ENCODE peak calls at places on chromosomes 16 and 17, in six cellular contexts. E, A, B, I, Q and D are unnamed samples.

GRCh38 chr16:9607512-9608230 is 516.2 kb downstream of the HAPSTR1 start:
- DNase-seq in E (peak; percentile 21), A (no peak), B (no peak), I (no peak), Q (no peak), D (no peak)

GRCh38 chr17:6456321-6456720 is 12.1 kb downstream of the PIMREG start:
- DNase-seq in E (no peak), A (no peak), B (no peak), I (no peak), Q (no peak), D (no peak)

GRCh38 chr17:27748360-27748825 is 51.9 kb downstream of the NOS2 start:
- DNase-seq in E (no peak), A (no peak), B (no peak), I (no peak), Q (no peak), D (no peak)

GRCh38 chr16:68190745-68191510 is 45.0 kb downstream of the ESRP2 start:
- DNase-seq in E (no peak), A (no peak), B (no peak), I (no peak), Q (no peak), D (no peak)

GRCh38 chr17:3770471-3770870 is 30.5 kb downstream of the ITGAE start:
- DNase-seq in E (no peak), A (no peak), B (no peak), I (no peak), Q (no peak), D (no peak)

GRCh38 chr17:9200699-9201359 is 179.5 kb downstream of the NTN1 start:
- DNase-seq in E (no peak), A (no peak), B (no peak), I (no peak), Q (no peak), D (no peak)

GRCh38 chr16:88941933-88942909 is 34.8 kb downstream of the CBFA2T3 start:
- DNase-seq in E (no peak), A (no peak), B (peak; percentile 61), I (peak; percentile 73), Q (peak; percentile 68), D (no peak)

GRCh38 chr17:78855561-78856165 is 15.0 kb upstream of the USP36 start:
- DNase-seq in E (no peak), A (no peak), B (no peak), I (no peak), Q (no peak), D (no peak)

GRCh38 chr16:45454-45853 is 8.0 kb downstream of the POLR3K start:
- DNase-seq in E (no peak), A (no peak), B (no peak), I (no peak), Q (no peak), D (no peak)

GRCh38 chr17:56679148-56679766 is 85.8 kb downstream of the NOG start:
- DNase-seq in E (peak; percentile 42), A (no peak), B (no peak), I (no peak), Q (peak; percentile 67), D (no peak)

GRCh38 chr17:44734272-44734671 is 24.5 kb upstream of the ADAM11 start:
- DNase-seq in E (no peak), A (no peak), B (no peak), I (no peak), Q (no peak), D (no peak)